ENCODE peak calls at places on chromosomes 6 and 20, in nine cellular contexts. L is A673; H is CD4-positive, CD25-positive, alpha-beta regulatory T cell; A is RWPE2; P is heart right ventricle; X is cardiac muscle cell; V is HL-60; E is HCT116; T is Karpas-422. O is an unnamed sample.

GRCh38 chr6:139920027-139920851 is 545.8 kb upstream of the CITED2 start:
- DNase-seq in L (no peak), H (no peak), A (no peak), P (no peak), X (no peak), V (peak), E (no peak), T (no peak), O (no peak)

GRCh38 chr20:46062151-46062550 is 27.6 kb downstream of the NCOA5 start:
- DNase-seq in L (no peak), H (no peak), A (no peak), P (no peak), X (no peak), V (no peak), E (no peak), T (no peak), O (no peak)

GRCh38 chr20:2748551-2749342 is 51.7 kb downstream of the CPXM1 start:
- DNase-seq in L (no peak), H (no peak), A (no peak), P (peak), X (no peak), V (no peak), E (no peak), T (peak), O (no peak)

GRCh38 chr20:55978550-55978949 is 26.8 kb downstream of the CBLN4 start:
- DNase-seq in L (no peak), H (no peak), A (no peak), P (no peak), X (no peak), V (no peak), E (no peak), T (no peak), O (no peak)

GRCh38 chr6:158028876-158029275 is 47.2 kb downstream of the SYNJ2 start:
- DNase-seq in L (no peak), H (no peak), A (no peak), P (no peak), X (no peak), V (no peak), E (no peak), T (no peak), O (no peak)

GRCh38 chr6:139882234-139882633 is 507.8 kb upstream of the CITED2 start:
- DNase-seq in L (peak), H (no peak), A (no peak), P (no peak), X (no peak), V (no peak), E (no peak), T (peak), O (no peak)

GRCh38 chr20:52484438-52484837 is 292.9 kb upstream of the ZFP64 start:
- DNase-seq in L (peak), H (no peak), A (no peak), P (no peak), X (no peak), V (no peak), E (no peak), T (no peak), O (no peak)

GRCh38 chr6:26550250-26550993 is 12.3 kb downstream of the HMGN4 start:
- DNase-seq in L (peak), H (peak), A (no peak), P (peak), X (peak), V (peak), E (no peak), T (peak), O (no peak)

GRCh38 chr6:63904844-63905243 is 269.2 kb downstream of the PHF3 start:
- DNase-seq in L (peak), H (peak), A (no peak), P (no peak), X (no peak), V (no peak), E (no peak), T (no peak), O (no peak)

GRCh38 chr20:25178563-25179438 is 16.7 kb upstream of the ENTPD6 start:
- DNase-seq in L (peak), H (peak), A (peak), P (no peak), X (peak), V (peak), E (peak), T (peak), O (no peak)

GRCh38 chr20:10271470-10272219 is 53.0 kb downstream of the SNAP25 start:
- DNase-seq in L (no peak), H (no peak), A (no peak), P (no peak), X (no peak), V (no peak), E (no peak), T (no peak), O (no peak)

GRCh38 chr6:118495639-118496296 is 52.3 kb upstream of the PLN start:
- DNase-seq in L (no peak), H (no peak), A (no peak), P (no peak), X (no peak), V (no peak), E (peak), T (no peak), O (no peak)

GRCh38 chr6:139325686-139326085 is 33.9 kb upstream of the TXLNB start:
- DNase-seq in L (no peak), H (no peak), A (no peak), P (no peak), X (no peak), V (peak), E (no peak), T (peak), O (no peak)

GRCh38 chr6:72382602-72383529 is 239.0 kb upstream of the KCNQ5 start:
- DNase-seq in L (no peak), H (no peak), A (no peak), P (no peak), X (no peak), V (no peak), E (no peak), T (peak), O (no peak)

GRCh38 chr6:170278743-170279094 is 12.2 kb downstream of the DLL1 start:
- DNase-seq in L (no peak), H (peak), A (no peak), P (no peak), X (no peak), V (peak), E (no peak), T (no peak), O (no peak)

GRCh38 chr6:170279426-170279825 is 11.5 kb downstream of the DLL1 start:
- DNase-seq in L (no peak), H (no peak), A (no peak), P (no peak), X (no peak), V (no peak), E (no peak), T (no peak), O (no peak)

GRCh38 chr6:170280689-170281045 is 10.2 kb downstream of the DLL1 start:
- DNase-seq in L (no peak), H (no peak), A (peak), P (no peak), X (no peak), V (no peak), E (no peak), T (peak), O (no peak)

GRCh38 chr6:170281331-170282292 is 9.3 kb downstream of the DLL1 start:
- DNase-seq in L (no peak), H (no peak), A (peak), P (no peak), X (no peak), V (no peak), E (no peak), T (no peak), O (no peak)

DNA sequence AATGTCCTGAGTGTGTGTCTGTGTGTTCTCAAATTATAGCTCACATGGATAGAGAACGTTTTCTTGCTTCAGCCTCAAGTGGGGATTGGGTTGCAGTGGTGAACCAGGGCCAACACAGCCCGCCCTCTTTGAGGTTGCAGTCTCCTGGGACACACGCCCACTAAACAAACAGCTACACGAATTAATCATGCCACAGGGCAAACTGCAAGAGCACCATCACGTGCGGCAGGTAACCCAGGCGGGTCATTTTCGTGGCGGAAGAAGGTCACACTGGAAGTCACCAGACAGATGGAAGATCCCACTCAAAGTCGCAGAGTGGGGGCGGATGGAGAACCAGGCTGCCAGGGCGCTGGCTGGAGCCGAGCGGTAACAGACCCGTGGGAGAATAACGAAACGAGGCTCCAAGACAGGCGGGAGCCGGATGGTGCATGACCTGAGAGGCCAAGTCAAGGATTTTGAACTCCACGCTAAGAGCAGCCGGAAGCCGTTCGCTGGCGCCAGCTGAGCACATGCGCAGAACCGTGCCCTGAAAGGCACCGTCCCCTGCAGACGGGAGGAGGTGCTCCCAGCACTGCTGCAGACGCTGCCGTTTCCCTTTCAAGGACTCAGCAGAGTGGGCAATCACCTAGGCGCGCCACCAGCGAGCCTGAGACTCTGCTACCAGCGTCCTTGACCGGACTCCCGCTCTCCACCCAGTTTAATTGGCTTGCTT is 10.7 kb downstream of the DLL1 start:
- DNase-seq in L (peak), H (peak), A (peak), P (peak), X (peak), V (no peak), E (no peak), T (peak), O (peak)
- H3K4me3 ChIP-seq in L (peak), H (peak), A (no peak), P (peak), X (no peak), V (no peak), E (peak), T (peak), O (no peak)

GRCh38 chr6:87426789-87427188 is 19.0 kb downstream of the CFAP206 start:
- DNase-seq in L (no peak), H (no peak), A (no peak), P (no peak), X (no peak), V (no peak), E (no peak), T (no peak), O (no peak)
- H3K4me3 ChIP-seq in L (no peak), H (no peak), A (no peak), P (no peak), X (no peak), V (no peak), E (no peak), T (no peak), O (no peak)

GRCh38 chr20:50153500-50154377 is at the start of gene PEDS1:
- DNase-seq in L (peak), H (peak), A (peak), P (peak), X (peak), V (peak), E (peak), T (peak), O (peak)

GRCh38 chr20:50152394-50153152 is 950 bp downstream of the PEDS1 start:
- DNase-seq in L (no peak), H (no peak), A (no peak), P (no peak), X (no peak), V (peak), E (no peak), T (no peak), O (no peak)

GRCh38 chr20:50149481-50150254 is 3.9 kb downstream of the PEDS1 start:
- DNase-seq in L (no peak), H (no peak), A (no peak), P (no peak), X (no peak), V (no peak), E (no peak), T (no peak), O (no peak)

GRCh38 chr20:50153153-50153499 is 397 bp downstream of the PEDS1 start:
- DNase-seq in L (no peak), H (no peak), A (peak), P (no peak), X (no peak), V (no peak), E (no peak), T (peak), O (no peak)

GRCh38 chr20:50151034-50151743 is 2.3 kb downstream of the PEDS1 start:
- DNase-seq in L (no peak), H (no peak), A (no peak), P (no peak), X (no peak), V (no peak), E (no peak), T (no peak), O (no peak)
- H3K4me3 ChIP-seq in L (no peak), H (no peak), A (peak), P (peak), X (no peak), V (no peak), E (peak), T (no peak), O (no peak)

GRCh38 chr6:54718541-54719023 is 128.0 kb upstream of the FAM83B start:
- DNase-seq in L (no peak), H (no peak), A (no peak), P (no peak), X (no peak), V (no peak), E (no peak), T (no peak), O (no peak)

GRCh38 chr6:54719633-54720032 is 126.9 kb upstream of the FAM83B start:
- DNase-seq in L (peak), H (no peak), A (no peak), P (no peak), X (no peak), V (no peak), E (no peak), T (no peak), O (no peak)

GRCh38 chr6:54717849-54718455 is 128.6 kb upstream of the FAM83B start:
- DNase-seq in L (peak), H (peak), A (no peak), P (peak), X (peak), V (peak), E (peak), T (peak), O (peak)

GRCh38 chr6:54716869-54717268 is 129.7 kb upstream of the FAM83B start:
- DNase-seq in L (no peak), H (no peak), A (no peak), P (no peak), X (no peak), V (no peak), E (no peak), T (no peak), O (no peak)

DNA sequence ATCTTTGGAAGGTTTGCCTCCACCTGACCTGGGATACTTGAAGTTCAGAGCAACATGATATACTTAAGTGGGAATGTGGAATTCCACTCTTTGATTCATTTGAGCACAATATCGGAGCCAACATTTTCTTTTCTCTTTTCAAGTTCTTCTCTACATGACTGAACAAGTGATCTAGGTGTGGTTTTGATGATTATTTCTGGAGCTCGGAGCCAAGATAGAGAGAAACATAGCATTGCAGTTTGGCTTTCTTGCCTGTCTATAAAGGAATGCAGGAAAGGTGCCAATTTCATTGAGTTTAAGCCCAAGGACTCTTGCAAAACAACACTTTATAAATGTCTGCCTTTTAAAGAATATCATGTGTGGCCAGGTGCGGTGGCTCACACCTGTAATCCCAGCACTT is 124.2 kb upstream of the FAM83B start:
- DNase-seq in L (no peak), H (no peak), A (no peak), P (no peak), X (no peak), V (no peak), E (no peak), T (no peak), O (no peak)
- H3K4me3 ChIP-seq in L (no peak), H (no peak), A (no peak), P (no peak), X (no peak), V (no peak), E (no peak), T (no peak), O (no peak)

GRCh38 chr20:62133051-62133845 is 9.9 kb downstream of the PSMA7 start:
- DNase-seq in L (no peak), H (no peak), A (peak), P (no peak), X (no peak), V (peak), E (no peak), T (no peak), O (no peak)
- H3K4me3 ChIP-seq in L (no peak), H (no peak), A (no peak), P (peak), X (no peak), V (no peak), E (no peak), T (no peak), O (no peak)

DNA sequence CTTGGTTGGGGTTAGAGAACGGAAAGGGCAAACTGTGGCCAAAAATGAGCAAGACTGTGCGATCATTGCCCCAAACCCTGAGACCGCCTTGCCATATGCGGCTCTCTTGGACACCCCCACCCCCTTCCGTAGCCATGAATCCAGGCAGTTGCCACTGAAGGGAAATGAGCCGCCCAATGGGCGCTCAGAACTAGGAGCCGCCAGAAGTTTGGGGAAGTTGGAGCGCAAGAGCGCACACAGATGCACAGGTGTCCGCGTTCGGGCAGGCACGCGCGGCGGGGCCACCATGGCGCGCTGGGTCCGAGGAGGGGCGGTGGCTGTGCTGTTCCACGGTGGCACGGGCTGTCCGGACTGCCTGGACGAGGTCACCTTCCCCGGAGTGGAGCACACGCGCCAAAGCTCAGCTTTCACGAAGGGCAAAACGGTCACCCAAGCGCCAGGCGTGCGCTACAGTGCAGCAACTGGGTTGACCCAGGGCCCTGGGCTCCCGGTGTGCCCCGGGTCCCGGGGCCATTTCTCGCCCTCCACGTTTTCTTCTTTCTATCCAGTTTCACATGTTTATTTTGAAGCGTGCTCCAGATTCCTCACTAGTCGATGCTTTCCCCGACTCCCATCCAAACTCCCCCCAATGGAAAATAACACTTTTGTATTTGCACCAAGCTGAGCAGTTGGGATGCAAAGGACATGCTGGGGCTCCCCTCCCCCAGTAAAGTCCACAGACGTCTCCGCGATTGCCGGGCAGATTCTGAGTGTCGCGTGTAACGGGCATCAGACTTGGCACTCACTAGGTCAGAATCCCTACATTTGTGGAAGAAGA is 903 bp upstream of the PDE10A start:
- DNase-seq in L (no peak), H (peak), A (no peak), P (peak), X (peak), V (no peak), E (no peak), T (no peak), O (no peak)
- H3K4me3 ChIP-seq in L (peak), H (no peak), A (no peak), P (peak), X (peak), V (no peak), E (no peak), T (no peak), O (no peak)

GRCh38 chr6:39794231-39794630 is 2.1 kb downstream of the DAAM2 start:
- DNase-seq in L (peak), H (no peak), A (no peak), P (no peak), X (no peak), V (no peak), E (no peak), T (no peak), O (no peak)

GRCh38 chr6:39791850-39792500 is at the start of gene DAAM2:
- DNase-seq in L (peak), H (no peak), A (no peak), P (peak), X (peak), V (no peak), E (no peak), T (no peak), O (peak)

GRCh38 chr6:39791311-39791710 is 865 bp upstream of the DAAM2 start:
- DNase-seq in L (peak), H (no peak), A (no peak), P (peak), X (no peak), V (no peak), E (no peak), T (no peak), O (no peak)

GRCh38 chr6:39792501-39793450 is 600 bp downstream of the DAAM2 start:
- DNase-seq in L (no peak), H (no peak), A (no peak), P (no peak), X (no peak), V (no peak), E (no peak), T (no peak), O (no peak)

DNA sequence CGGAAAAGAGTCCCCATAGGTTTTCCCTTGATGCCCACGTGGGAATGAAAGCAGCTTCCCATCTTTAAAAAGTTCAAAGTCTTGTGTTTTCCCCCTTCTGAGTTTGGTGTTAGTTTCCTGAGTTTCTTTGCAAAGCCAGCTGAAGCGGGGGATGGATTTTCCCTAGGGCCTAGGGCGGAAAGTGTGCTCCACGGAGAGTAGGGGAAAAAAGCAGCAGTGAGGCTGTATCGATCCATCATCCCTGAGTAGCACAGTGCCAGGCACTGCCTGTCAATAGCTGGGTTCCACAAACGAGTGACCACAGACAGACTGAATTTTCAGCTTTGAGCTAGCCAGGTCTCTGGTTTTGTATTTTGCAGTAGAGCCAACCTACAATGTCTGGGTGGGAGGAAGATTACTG is 1.4 kb downstream of the DAAM2 start:
- DNase-seq in L (no peak), H (no peak), A (no peak), P (no peak), X (no peak), V (no peak), E (no peak), T (no peak), O (no peak)
- H3K4me3 ChIP-seq in L (no peak), H (no peak), A (no peak), P (peak), X (no peak), V (no peak), E (no peak), T (no peak), O (peak)

GRCh38 chr20:38164069-38164468 is 1.0 kb downstream of the TGM2 start:
- DNase-seq in L (no peak), H (no peak), A (peak), P (no peak), X (no peak), V (no peak), E (no peak), T (no peak), O (no peak)
- H3K4me3 ChIP-seq in L (no peak), H (no peak), A (no peak), P (peak), X (peak), V (no peak), E (no peak), T (no peak), O (no peak)

DNA sequence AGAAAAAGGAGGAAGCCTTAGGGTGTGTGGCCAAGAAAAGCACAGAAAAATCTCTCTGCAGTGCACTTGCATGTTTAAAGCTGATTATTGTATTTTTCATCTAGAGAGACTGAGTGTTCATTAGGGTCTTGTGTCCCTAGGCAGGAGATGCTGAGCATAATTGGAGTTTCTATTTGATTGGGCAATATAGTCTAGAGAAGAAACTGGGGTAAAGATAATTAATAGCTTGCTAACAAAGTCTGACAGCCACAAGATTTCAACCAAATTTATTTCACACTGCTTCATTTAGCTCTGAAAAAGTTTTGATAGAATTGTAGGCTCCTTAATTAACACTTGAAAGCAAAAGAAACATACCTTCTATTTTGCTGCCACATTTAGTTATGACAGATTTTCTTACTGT is 2.3 kb downstream of the FLRT3 start:
- DNase-seq in L (no peak), H (no peak), A (no peak), P (no peak), X (no peak), V (no peak), E (no peak), T (no peak), O (no peak)
- H3K4me3 ChIP-seq in L (no peak), H (no peak), A (peak), P (no peak), X (peak), V (no peak), E (no peak), T (no peak), O (no peak)